ENCODE peak calls at places on chromosomes 11 and 22, in four cellular contexts. X, R, Z and B are unnamed samples.

GRCh38 chr11:72709478-72710238 is 35.4 kb upstream of the PDE2A start:
- DNase-seq in X (no peak), R (no peak), Z (no peak), B (no peak)

GRCh38 chr22:45869448-45869847 is 107.5 kb downstream of the WNT7B start:
- DNase-seq in X (no peak), R (no peak), Z (no peak), B (no peak)

GRCh38 chr11:43984519-43985385 is 42.3 kb downstream of the C11orf96 start:
- DNase-seq in X (no peak), R (no peak), Z (no peak), B (no peak)

GRCh38 chr11:60948251-60948650 is 3.7 kb downstream of the SLC15A3 start:
- DNase-seq in X (no peak), R (no peak), Z (no peak), B (no peak)

GRCh38 chr22:46526484-46526839 is 11.0 kb downstream of the CELSR1 start:
- DNase-seq in X (no peak), R (no peak), Z (no peak), B (no peak)

GRCh38 chr11:28666632-28667031 is 558.4 kb downstream of the METTL15 start:
- DNase-seq in X (no peak), R (no peak), Z (no peak), B (no peak)

GRCh38 chr11:65180877-65181568 is 705 bp upstream of the CAPN1 start:
- DNase-seq in X (peak; percentile 56), R (peak; percentile 29), Z (peak; percentile 67), B (peak; percentile 94)

GRCh38 chr22:16955081-16955480 is 52.9 kb downstream of the GAB4 start:
- DNase-seq in X (no peak), R (no peak), Z (no peak), B (peak; percentile 67)

GRCh38 chr11:118661425-118662301 is 17.8 kb downstream of the TREH start:
- DNase-seq in X (no peak), R (no peak), Z (no peak), B (no peak)

GRCh38 chr11:121482231-121483129 is 29.7 kb upstream of the SORL1-AS1 start:
- DNase-seq in X (no peak), R (no peak), Z (peak; percentile 57), B (no peak)

GRCh38 chr11:28133146-28133545 is 25.0 kb downstream of the METTL15 start:
- DNase-seq in X (no peak), R (no peak), Z (no peak), B (no peak)

GRCh38 chr11:1774886-1775285 is 11.2 kb upstream of the CTSD start:
- DNase-seq in X (no peak), R (no peak), Z (no peak), B (no peak)

GRCh38 chr22:24446291-24446611 is 18.9 kb downstream of the ADORA2A start:
- DNase-seq in X (no peak), R (no peak), Z (no peak), B (no peak)

GRCh38 chr22:26609287-26609686 is 8.5 kb downstream of the CRYBB1 start:
- DNase-seq in X (no peak), R (no peak), Z (no peak), B (no peak)

GRCh38 chr11:64305691-64306562 is 603 bp downstream of the ESRRA start:
- DNase-seq in X (no peak), R (peak; percentile 54), Z (peak; percentile 52), B (no peak)

GRCh38 chr22:35961480-35961902 is 67.1 kb downstream of the RBFOX2 start:
- DNase-seq in X (peak; percentile 86), R (peak; percentile 46), Z (peak; percentile 85), B (no peak)

GRCh38 chr11:103202048-103202651 is 92.9 kb downstream of the DYNC2H1 start:
- DNase-seq in X (peak; percentile 23), R (no peak), Z (peak; percentile 56), B (no peak)

GRCh38 chr22:19629720-19630419 is 84.4 kb upstream of the SEPTIN5 start:
- DNase-seq in X (peak; percentile 47), R (peak; percentile 71), Z (peak; percentile 80), B (peak; percentile 93)

GRCh38 chr11:117096140-117096972 is 1.9 kb downstream of the SIK3 start:
- DNase-seq in X (peak; percentile 11), R (no peak), Z (no peak), B (no peak)

GRCh38 chr11:9396310-9396709 is 11.9 kb downstream of the IPO7 start:
- DNase-seq in X (no peak), R (no peak), Z (no peak), B (no peak)

GRCh38 chr22:17083255-17083654 is 1.5 kb upstream of the IL17RA start:
- DNase-seq in X (no peak), R (no peak), Z (no peak), B (no peak)

GRCh38 chr11:86174101-86175046 is 70.2 kb upstream of the EED start:
- DNase-seq in X (peak; percentile 99), R (peak; percentile 81), Z (peak; percentile 100), B (peak; percentile 85)

GRCh38 chr22:33350961-33351360 is 292.8 kb upstream of the SYN3 start:
- DNase-seq in X (no peak), R (no peak), Z (no peak), B (peak; percentile 32)

GRCh38 chr11:101169944-101170343 is 40.3 kb upstream of the PGR start:
- DNase-seq in X (no peak), R (no peak), Z (no peak), B (no peak)

GRCh38 chr11:122123258-122123929 is 7.4 kb upstream of the BLID start:
- DNase-seq in X (no peak), R (no peak), Z (no peak), B (no peak)

GRCh38 chr11:102552447-102553200 is 22.1 kb upstream of the MMP7 start:
- DNase-seq in X (no peak), R (no peak), Z (no peak), B (no peak)

GRCh38 chr11:109422755-109423113 is 744 bp downstream of the C11orf87 start:
- DNase-seq in X (no peak), R (no peak), Z (no peak), B (no peak)

GRCh38 chr11:66686801-66687750 is 9.4 kb upstream of the RBM4B start:
- DNase-seq in X (no peak), R (no peak), Z (no peak), B (no peak)

GRCh38 chr11:95296621-95297025 is 65.6 kb upstream of the SESN3 start:
- DNase-seq in X (no peak), R (no peak), Z (no peak), B (no peak)

GRCh38 chr11:33532720-33533119 is 167.9 kb downstream of the C11orf91 start:
- DNase-seq in X (no peak), R (no peak), Z (no peak), B (no peak)

GRCh38 chr11:118051136-118051610 is 25.7 kb upstream of the TMPRSS4 start:
- DNase-seq in X (no peak), R (no peak), Z (no peak), B (peak; percentile 38)

GRCh38 chr22:29883831-29884139 is 811 bp downstream of the MTMR3 start:
- DNase-seq in X (no peak), R (no peak), Z (no peak), B (no peak)

GRCh38 chr22:29886601-29887000 is 3.6 kb downstream of the MTMR3 start:
- DNase-seq in X (no peak), R (no peak), Z (no peak), B (no peak)

GRCh38 chr22:29885610-29886009 is 2.6 kb downstream of the MTMR3 start:
- DNase-seq in X (no peak), R (no peak), Z (no peak), B (no peak)

GRCh38 chr22:29882716-29883044 is 294 bp upstream of the MTMR3 start:
- DNase-seq in X (no peak), R (no peak), Z (no peak), B (no peak)

GRCh38 chr22:29883045-29883830 is at the start of gene MTMR3:
- DNase-seq in X (peak; percentile 80), R (peak; percentile 92), Z (peak; percentile 91), B (peak; percentile 99)
- TF ChIP-seq CTCF in X (peak; percentile 76), R (peak; percentile 43), Z (peak; percentile 61), B (peak; percentile 67)

GRCh38 chr11:47846998-47847397 is 1.2 kb downstream of the NUP160 start:
- DNase-seq in X (no peak), R (no peak), Z (no peak), B (no peak)

GRCh38 chr11:47850337-47850736 is 2.2 kb upstream of the NUP160 start:
- DNase-seq in X (no peak), R (no peak), Z (no peak), B (no peak)

GRCh38 chr11:47847537-47847891 is 636 bp downstream of the NUP160 start:
- DNase-seq in X (no peak), R (no peak), Z (no peak), B (no peak)

GRCh38 chr11:47848636-47849155 is 546 bp upstream of the NUP160 start:
- DNase-seq in X (no peak), R (no peak), Z (no peak), B (no peak)

GRCh38 chr11:47847892-47848635 is at the start of gene NUP160:
- DNase-seq in X (peak; percentile 27), R (peak; percentile 84), Z (peak; percentile 74), B (peak; percentile 91)
- TF ChIP-seq CTCF in X (peak; percentile 27), R (no peak), Z (no peak), B (no peak)

GRCh38 chr11:124716596-124716995 is 23.1 kb upstream of the NRGN start:
- DNase-seq in X (no peak), R (no peak), Z (peak; percentile 9), B (no peak)

GRCh38 chr11:124717786-124718634 is 21.7 kb upstream of the NRGN start:
- DNase-seq in X (no peak), R (no peak), Z (peak; percentile 78), B (no peak)

GRCh38 chr11:124717421-124717785 is 22.3 kb upstream of the NRGN start:
- DNase-seq in X (no peak), R (no peak), Z (no peak), B (no peak)

GRCh38 chr11:124707813-124708212 is 31.9 kb upstream of the NRGN start:
- DNase-seq in X (no peak), R (no peak), Z (no peak), B (no peak)

GRCh38 chr11:124712392-124712791 is 27.4 kb upstream of the NRGN start:
- DNase-seq in X (no peak), R (no peak), Z (no peak), B (no peak)
- TF ChIP-seq CTCF in X (no peak), R (no peak), Z (no peak), B (no peak)

GRCh38 chr22:31148516-31148915 is 8.2 kb upstream of the PLA2G3 start:
- DNase-seq in X (no peak), R (peak; percentile 41), Z (peak; percentile 81), B (no peak)

GRCh38 chr22:31151872-31152271 is 8.1 kb upstream of the RNF185 start:
- DNase-seq in X (no peak), R (no peak), Z (no peak), B (no peak)

GRCh38 chr22:31153357-31153756 is 6.6 kb upstream of the RNF185 start:
- DNase-seq in X (no peak), R (no peak), Z (no peak), B (no peak)

GRCh38 chr22:31148953-31149627 is 8.8 kb upstream of the PLA2G3 start:
- DNase-seq in X (peak; percentile 65), R (peak; percentile 61), Z (peak; percentile 84), B (peak; percentile 92)

GRCh38 chr22:31150615-31151014 is 9.4 kb upstream of the RNF185 start:
- DNase-seq in X (no peak), R (no peak), Z (no peak), B (no peak)
- TF ChIP-seq CTCF in X (peak; percentile 74), R (no peak), Z (peak; percentile 39), B (peak; percentile 38)

GRCh38 chr11:128133501-128133900 is 453.9 kb downstream of the ETS1 start:
- DNase-seq in X (no peak), R (no peak), Z (no peak), B (no peak)
- TF ChIP-seq CTCF in X (no peak), R (no peak), Z (no peak), B (no peak)

GRCh38 chr11:59142530-59143507 is at the start of gene FAM111A:
- DNase-seq in X (peak; percentile 92), R (peak; percentile 86), Z (peak; percentile 91), B (peak; percentile 94)
- TF ChIP-seq CTCF in X (peak; percentile 53), R (no peak), Z (peak; percentile 47), B (peak; percentile 54)